ENCODE peak calls at places on chromosome 3, in four cellular contexts. One of them, this sample, is unnamed.

GRCh38 chr3:9681011-9681722 is 22.5 kb upstream of the CPNE9 start:
- DNase-seq in AG04450: no peak
- DNase-seq in body of pancreas: no peak
- DNase-seq in right lobe of liver: no peak
- DNase-seq in this sample: no peak

GRCh38 chr3:18308096-18308495 is 117.0 kb downstream of the SATB1 start:
- DNase-seq in AG04450: no peak
- DNase-seq in body of pancreas: no peak
- DNase-seq in right lobe of liver: no peak
- DNase-seq in this sample: no peak

GRCh38 chr3:37040231-37040630 is 46.9 kb downstream of the MLH1 start:
- DNase-seq in AG04450: no peak
- DNase-seq in body of pancreas: no peak
- DNase-seq in right lobe of liver: no peak
- DNase-seq in this sample: no peak

GRCh38 chr3:172181936-172182708 is 142.7 kb downstream of the FNDC3B start:
- DNase-seq in AG04450: no peak
- DNase-seq in body of pancreas: no peak
- DNase-seq in right lobe of liver: peak; percentile 28
- DNase-seq in this sample: no peak

GRCh38 chr3:51683566-51683965 is 12.5 kb downstream of the TEX264 start:
- DNase-seq in AG04450: no peak
- DNase-seq in body of pancreas: no peak
- DNase-seq in right lobe of liver: no peak
- DNase-seq in this sample: no peak

GRCh38 chr3:87446849-87447387 is 170.5 kb upstream of the POU1F1 start:
- DNase-seq in AG04450: no peak
- DNase-seq in body of pancreas: no peak
- DNase-seq in right lobe of liver: no peak
- DNase-seq in this sample: no peak

GRCh38 chr3:194387926-194388418 is 11.1 kb downstream of the GP5 start:
- DNase-seq in AG04450: no peak
- DNase-seq in body of pancreas: no peak
- DNase-seq in right lobe of liver: no peak
- DNase-seq in this sample: no peak

GRCh38 chr3:62149962-62150361 is 223.4 kb downstream of the FEZF2 start:
- DNase-seq in AG04450: peak; percentile 18
- DNase-seq in body of pancreas: no peak
- DNase-seq in right lobe of liver: no peak
- DNase-seq in this sample: no peak

GRCh38 chr3:159263750-159264561 is 462.1 kb downstream of the MFSD1 start:
- DNase-seq in AG04450: no peak
- DNase-seq in body of pancreas: peak; percentile 19
- DNase-seq in right lobe of liver: no peak
- DNase-seq in this sample: no peak

GRCh38 chr3:66738625-66739330 is 238.0 kb upstream of the LRIG1 start:
- DNase-seq in AG04450: peak; percentile 36
- DNase-seq in body of pancreas: no peak
- DNase-seq in right lobe of liver: no peak
- DNase-seq in this sample: no peak

GRCh38 chr3:58864480-58864879 is 185.3 kb downstream of the CFAP20DC start:
- DNase-seq in AG04450: no peak
- DNase-seq in body of pancreas: no peak
- DNase-seq in right lobe of liver: no peak
- DNase-seq in this sample: no peak

GRCh38 chr3:188734395-188734794 is 437.4 kb upstream of the TPRG1 start:
- DNase-seq in AG04450: no peak
- DNase-seq in body of pancreas: no peak
- DNase-seq in right lobe of liver: no peak
- DNase-seq in this sample: no peak

GRCh38 chr3:189195302-189195701 is 23.5 kb downstream of the TPRG1 start:
- DNase-seq in AG04450: no peak
- DNase-seq in body of pancreas: no peak
- DNase-seq in right lobe of liver: no peak
- DNase-seq in this sample: no peak

GRCh38 chr3:157491136-157491535 is 12.1 kb downstream of the VEPH1 start:
- DNase-seq in AG04450: no peak
- DNase-seq in body of pancreas: no peak
- DNase-seq in right lobe of liver: no peak
- DNase-seq in this sample: no peak

GRCh38 chr3:19013879-19014278 is 134.4 kb upstream of the KCNH8 start:
- DNase-seq in AG04450: no peak
- DNase-seq in body of pancreas: no peak
- DNase-seq in right lobe of liver: no peak
- DNase-seq in this sample: no peak

GRCh38 chr3:116260491-116260890 is 184.8 kb downstream of the LSAMP start:
- DNase-seq in AG04450: no peak
- DNase-seq in body of pancreas: no peak
- DNase-seq in right lobe of liver: no peak
- DNase-seq in this sample: no peak

GRCh38 chr3:38142959-38143358 is 4.5 kb downstream of the MYD88 start:
- DNase-seq in AG04450: no peak
- DNase-seq in body of pancreas: no peak
- DNase-seq in right lobe of liver: peak; percentile 4
- DNase-seq in this sample: no peak

GRCh38 chr3:100486808-100487207 is 5.6 kb upstream of the TMEM45A start:
- DNase-seq in AG04450: no peak
- DNase-seq in body of pancreas: no peak
- DNase-seq in right lobe of liver: no peak
- DNase-seq in this sample: no peak

GRCh38 chr3:158106773-158107461 is 697 bp upstream of the SHOX2 start:
- DNase-seq in AG04450: no peak
- DNase-seq in body of pancreas: no peak
- DNase-seq in right lobe of liver: no peak
- DNase-seq in this sample: no peak

GRCh38 chr3:11601446-11602241 is 42.1 kb downstream of the VGLL4 start:
- DNase-seq in AG04450: no peak
- DNase-seq in body of pancreas: no peak
- DNase-seq in right lobe of liver: no peak
- DNase-seq in this sample: no peak

GRCh38 chr3:140682586-140682985 is 4.7 kb downstream of the TRIM42 start:
- DNase-seq in AG04450: no peak
- DNase-seq in body of pancreas: no peak
- DNase-seq in right lobe of liver: no peak
- DNase-seq in this sample: no peak

GRCh38 chr3:172176385-172176784 is 137.0 kb downstream of the FNDC3B start:
- DNase-seq in AG04450: no peak
- DNase-seq in body of pancreas: no peak
- DNase-seq in right lobe of liver: no peak
- DNase-seq in this sample: no peak

GRCh38 chr3:117510396-117510795 is 800.8 kb downstream of the TUSC7 start:
- DNase-seq in AG04450: no peak
- DNase-seq in body of pancreas: no peak
- DNase-seq in right lobe of liver: no peak
- DNase-seq in this sample: no peak

GRCh38 chr3:141710888-141711616 is 27.0 kb upstream of the RNF7 start:
- DNase-seq in AG04450: peak; percentile 57
- DNase-seq in body of pancreas: no peak
- DNase-seq in right lobe of liver: no peak
- DNase-seq in this sample: peak; percentile 6

GRCh38 chr3:56796202-56796601 is 5.5 kb downstream of the ARHGEF3 start:
- DNase-seq in AG04450: no peak
- DNase-seq in body of pancreas: peak; percentile 57
- DNase-seq in right lobe of liver: no peak
- DNase-seq in this sample: no peak

GRCh38 chr3:49901351-49902339 is 2.0 kb downstream of the MST1R start:
- DNase-seq in AG04450: no peak
- DNase-seq in body of pancreas: no peak
- DNase-seq in right lobe of liver: no peak
- DNase-seq in this sample: no peak

GRCh38 chr3:94614192-94614591 is 551.3 kb downstream of the NSUN3 start:
- DNase-seq in AG04450: no peak
- DNase-seq in body of pancreas: no peak
- DNase-seq in right lobe of liver: no peak
- DNase-seq in this sample: no peak

GRCh38 chr3:9028134-9028533 is 64.9 kb upstream of the RAD18 start:
- DNase-seq in AG04450: peak; percentile 6
- DNase-seq in body of pancreas: peak; percentile 82
- DNase-seq in right lobe of liver: peak; percentile 85
- DNase-seq in this sample: no peak

GRCh38 chr3:8996681-8997121 is 33.4 kb upstream of the RAD18 start:
- DNase-seq in AG04450: peak; percentile 11
- DNase-seq in body of pancreas: peak; percentile 61
- DNase-seq in right lobe of liver: no peak
- DNase-seq in this sample: no peak

GRCh38 chr3:70985572-70985971 is 598.0 kb downstream of the FOXP1 start:
- DNase-seq in AG04450: no peak
- DNase-seq in body of pancreas: no peak
- DNase-seq in right lobe of liver: no peak
- DNase-seq in this sample: no peak

GRCh38 chr3:187136936-187137335 is 2.4 kb downstream of the RPL39L start:
- DNase-seq in AG04450: peak; percentile 13
- DNase-seq in body of pancreas: no peak
- DNase-seq in right lobe of liver: no peak
- DNase-seq in this sample: peak; percentile 83

GRCh38 chr3:71102111-71103039 is 481.2 kb downstream of the FOXP1 start:
- DNase-seq in AG04450: peak; percentile 90
- DNase-seq in body of pancreas: no peak
- DNase-seq in right lobe of liver: no peak
- DNase-seq in this sample: no peak

GRCh38 chr3:55624238-55624637 is 137.1 kb upstream of the WNT5A start:
- DNase-seq in AG04450: no peak
- DNase-seq in body of pancreas: peak; percentile 66
- DNase-seq in right lobe of liver: peak; percentile 21
- DNase-seq in this sample: peak; percentile 78

GRCh38 chr3:42730294-42730693 is 27.7 kb upstream of the HHATL start:
- DNase-seq in AG04450: no peak
- DNase-seq in body of pancreas: no peak
- DNase-seq in right lobe of liver: no peak
- DNase-seq in this sample: no peak

GRCh38 chr3:16864610-16865313 is 20.0 kb upstream of the PLCL2 start:
- DNase-seq in AG04450: no peak
- DNase-seq in body of pancreas: no peak
- DNase-seq in right lobe of liver: no peak
- DNase-seq in this sample: no peak

GRCh38 chr3:43090238-43090637 is 15.6 kb downstream of the POMGNT2 start:
- DNase-seq in AG04450: no peak
- DNase-seq in body of pancreas: no peak
- DNase-seq in right lobe of liver: no peak
- DNase-seq in this sample: no peak

GRCh38 chr3:48478631-48479555 is 25.1 kb downstream of the SHISA5 start:
- DNase-seq in AG04450: no peak
- DNase-seq in body of pancreas: no peak
- DNase-seq in right lobe of liver: no peak
- DNase-seq in this sample: no peak
- H3K27ac ChIP-seq in AG04450: no peak overlapping the region
- H3K27ac ChIP-seq in body of pancreas: no peak overlapping the region
- H3K27ac ChIP-seq in right lobe of liver: no peak overlapping the region
- H3K27ac ChIP-seq in this sample: no peak overlapping the region

GRCh38 chr3:4419386-4419785 is 47.7 kb downstream of the SUMF1 start:
- DNase-seq in AG04450: no peak
- DNase-seq in body of pancreas: no peak
- DNase-seq in right lobe of liver: no peak
- DNase-seq in this sample: no peak

GRCh38 chr3:4417449-4417848 is 49.6 kb downstream of the SUMF1 start:
- DNase-seq in AG04450: peak; percentile 18
- DNase-seq in body of pancreas: no peak
- DNase-seq in right lobe of liver: no peak
- DNase-seq in this sample: no peak

GRCh38 chr3:4418156-4418555 is 48.9 kb downstream of the SUMF1 start:
- DNase-seq in AG04450: no peak
- DNase-seq in body of pancreas: no peak
- DNase-seq in right lobe of liver: no peak
- DNase-seq in this sample: no peak

GRCh38 chr3:4416427-4416826 is 50.6 kb downstream of the SUMF1 start:
- DNase-seq in AG04450: no peak
- DNase-seq in body of pancreas: no peak
- DNase-seq in right lobe of liver: no peak
- DNase-seq in this sample: no peak

GRCh38 chr3:4416961-4417360 is 50.1 kb downstream of the SUMF1 start:
- DNase-seq in AG04450: peak; percentile 53
- DNase-seq in body of pancreas: no peak
- DNase-seq in right lobe of liver: no peak
- DNase-seq in this sample: peak; percentile 99
- H3K27ac ChIP-seq in AG04450: peak overlapping the region; percentile 31
- H3K27ac ChIP-seq in body of pancreas: no peak overlapping the region
- H3K27ac ChIP-seq in right lobe of liver: no peak overlapping the region
- H3K27ac ChIP-seq in this sample: peak overlapping the region; percentile 56

DNA sequence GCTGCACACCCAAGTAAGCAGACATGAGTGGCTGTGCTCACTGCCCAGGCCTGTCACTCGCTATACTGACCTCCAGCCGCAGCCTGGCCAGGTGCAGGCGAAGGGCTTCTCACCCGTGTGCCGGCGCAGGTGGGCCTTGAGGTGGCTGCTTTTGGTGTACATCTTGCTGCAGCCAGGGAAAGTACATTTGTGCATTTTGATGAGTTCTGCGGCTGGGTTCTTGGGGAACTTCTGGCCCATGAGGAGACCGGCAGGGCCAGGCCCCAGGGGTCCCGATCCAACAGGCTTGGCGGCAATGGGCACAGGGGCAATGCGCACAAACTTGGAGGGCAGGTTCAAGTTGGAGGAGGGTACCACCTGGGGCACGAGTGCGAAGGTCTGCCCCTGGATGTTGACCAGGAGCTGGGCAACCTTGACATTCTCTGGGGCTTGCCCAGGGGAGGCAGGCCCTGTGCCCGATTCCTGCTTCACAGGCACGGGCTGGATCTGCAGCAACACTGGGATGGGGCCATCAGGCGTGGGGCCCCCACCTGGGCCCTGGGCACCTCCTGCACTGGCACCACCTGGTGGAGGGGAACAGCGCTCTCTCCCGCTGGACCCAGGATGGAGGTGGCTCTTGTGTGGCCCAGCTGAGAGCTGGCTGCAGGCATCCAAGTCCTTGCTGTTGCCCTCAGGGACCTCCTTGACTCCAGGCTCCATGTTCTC is 5.3 kb downstream of the KLF15 start:
- DNase-seq in AG04450: no peak
- DNase-seq in body of pancreas: peak; percentile 6
- DNase-seq in right lobe of liver: peak; percentile 35
- DNase-seq in this sample: no peak
- H3K27ac ChIP-seq in AG04450: no peak overlapping the region
- H3K27ac ChIP-seq in body of pancreas: no peak overlapping the region
- H3K27ac ChIP-seq in right lobe of liver: peak overlapping the region; percentile 97
- H3K27ac ChIP-seq in this sample: no peak overlapping the region

DNA sequence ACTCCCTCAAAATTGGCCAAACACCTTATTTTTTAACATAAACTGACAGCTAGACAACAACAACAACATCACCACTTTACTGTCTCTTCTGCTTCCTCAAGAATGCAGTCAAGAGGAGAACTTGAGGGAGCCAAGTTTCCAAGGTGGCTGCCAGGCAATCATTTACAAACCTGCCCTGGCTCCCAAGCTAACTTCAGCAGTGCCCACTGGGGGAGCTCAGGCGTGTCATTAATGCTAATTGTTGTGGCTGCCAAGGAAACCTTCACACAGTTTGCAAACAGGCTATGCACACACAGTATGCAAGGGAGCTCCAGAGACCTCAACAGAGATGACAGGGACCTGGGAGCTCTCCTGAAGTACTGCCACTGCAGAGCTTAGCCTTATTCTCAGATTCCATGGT is 2.1 kb downstream of the DZIP1L start:
- DNase-seq in AG04450: no peak
- DNase-seq in body of pancreas: peak; percentile 57
- DNase-seq in right lobe of liver: no peak
- DNase-seq in this sample: no peak
- H3K27ac ChIP-seq in AG04450: no peak overlapping the region
- H3K27ac ChIP-seq in body of pancreas: peak overlapping the region; percentile 84
- H3K27ac ChIP-seq in right lobe of liver: no peak overlapping the region
- H3K27ac ChIP-seq in this sample: no peak overlapping the region

This sample was measured in epithelial cell of prostate.